ENCODE peak calls at places on chromosomes 5 and 9, in seven cellular contexts. One of them, this sample, is unnamed.
A peak's percentile ranks its signal among the peaks of the same experiment; 100 is the strongest.

GRCh38 chr9:93646640-93647178 is 70.3 kb downstream of the PHF2 start:
- DNase-seq in neuronal stem cell: no peak
- DNase-seq in H9: no peak
- DNase-seq in H1: no peak
- DNase-seq in IMR-90: no peak
- DNase-seq in mesendoderm: no peak
- DNase-seq in trophoblast cell: no peak
- DNase-seq in this sample: no peak

GRCh38 chr9:115998661-115999060 is 154.9 kb upstream of the PAPPA start:
- DNase-seq in neuronal stem cell: no peak
- DNase-seq in IMR-90: peak; percentile 37
- DNase-seq in mesendoderm: no peak
- DNase-seq in trophoblast cell: no peak
- DNase-seq in H9: no peak
- DNase-seq in H1: no peak
- DNase-seq in this sample: no peak

GRCh38 chr5:113181409-113181808 is 204.8 kb downstream of the DCP2 start:
- DNase-seq in mesendoderm: no peak
- DNase-seq in H1: no peak
- DNase-seq in IMR-90: no peak
- DNase-seq in H9: no peak
- DNase-seq in neuronal stem cell: no peak
- DNase-seq in trophoblast cell: no peak
- DNase-seq in this sample: no peak

GRCh38 chr9:124284237-124284831 is 26.6 kb downstream of the NEK6 start:
- DNase-seq in trophoblast cell: no peak
- DNase-seq in mesendoderm: no peak
- DNase-seq in IMR-90: peak; percentile 73
- DNase-seq in neuronal stem cell: no peak
- DNase-seq in H1: no peak
- DNase-seq in H9: no peak
- DNase-seq in this sample: peak; percentile 48

GRCh38 chr5:172170251-172170701 is 17.7 kb downstream of the STK10 start:
- DNase-seq in H1: no peak
- DNase-seq in mesendoderm: no peak
- DNase-seq in H9: no peak
- DNase-seq in trophoblast cell: no peak
- DNase-seq in IMR-90: no peak
- DNase-seq in neuronal stem cell: no peak
- DNase-seq in this sample: no peak

GRCh38 chr9:86046080-86046636 is 53.2 kb downstream of the GOLM1 start:
- DNase-seq in H9: no peak
- DNase-seq in IMR-90: no peak
- DNase-seq in H1: no peak
- DNase-seq in neuronal stem cell: no peak
- DNase-seq in mesendoderm: no peak
- DNase-seq in trophoblast cell: no peak
- DNase-seq in this sample: no peak

GRCh38 chr5:153783278-153783677 is 255.4 kb downstream of the FAM114A2 start:
- DNase-seq in IMR-90: no peak
- DNase-seq in H9: no peak
- DNase-seq in neuronal stem cell: peak; percentile 9
- DNase-seq in H1: no peak
- DNase-seq in trophoblast cell: no peak
- DNase-seq in mesendoderm: peak; percentile 97
- DNase-seq in this sample: no peak

GRCh38 chr9:121071356-121071755 is 3.4 kb upstream of the CNTRL start:
- DNase-seq in H9: no peak
- DNase-seq in trophoblast cell: no peak
- DNase-seq in H1: no peak
- DNase-seq in neuronal stem cell: no peak
- DNase-seq in mesendoderm: no peak
- DNase-seq in IMR-90: no peak
- DNase-seq in this sample: no peak

GRCh38 chr9:114396558-114397218 is 8.9 kb upstream of the AKNA start:
- DNase-seq in neuronal stem cell: no peak
- DNase-seq in mesendoderm: peak; percentile 91
- DNase-seq in H9: no peak
- DNase-seq in H1: no peak
- DNase-seq in IMR-90: peak; percentile 86
- DNase-seq in trophoblast cell: no peak
- DNase-seq in this sample: peak; percentile 89

GRCh38 chr5:142403583-142403982 is 78.8 kb upstream of the SPRY4 start:
- DNase-seq in H9: no peak
- DNase-seq in mesendoderm: peak; percentile 88
- DNase-seq in IMR-90: no peak
- DNase-seq in H1: no peak
- DNase-seq in neuronal stem cell: no peak
- DNase-seq in trophoblast cell: peak; percentile 97
- DNase-seq in this sample: no peak

GRCh38 chr5:159510282-159510681 is 180.0 kb upstream of the IL12B start:
- DNase-seq in H9: peak; percentile 93
- DNase-seq in neuronal stem cell: peak; percentile 70
- DNase-seq in IMR-90: peak; percentile 85
- DNase-seq in H1: peak; percentile 53
- DNase-seq in trophoblast cell: peak; percentile 29
- DNase-seq in mesendoderm: peak; percentile 98
- DNase-seq in this sample: peak; percentile 90

GRCh38 chr5:14600846-14601245 is 19.3 kb downstream of the OTULINL start:
- DNase-seq in IMR-90: no peak
- DNase-seq in trophoblast cell: no peak
- DNase-seq in mesendoderm: no peak
- DNase-seq in H1: no peak
- DNase-seq in neuronal stem cell: no peak
- DNase-seq in H9: no peak
- DNase-seq in this sample: no peak

GRCh38 chr5:39367711-39368110 is 3.4 kb upstream of the C9 start:
- DNase-seq in neuronal stem cell: no peak
- DNase-seq in H9: no peak
- DNase-seq in H1: no peak
- DNase-seq in trophoblast cell: no peak
- DNase-seq in IMR-90: no peak
- DNase-seq in mesendoderm: no peak
- DNase-seq in this sample: no peak

GRCh38 chr5:159330131-159330530 is at the start of gene IL12B:
- DNase-seq in mesendoderm: no peak
- DNase-seq in trophoblast cell: peak; percentile 12
- DNase-seq in IMR-90: peak; percentile 70
- DNase-seq in H9: no peak
- DNase-seq in neuronal stem cell: no peak
- DNase-seq in H1: no peak
- DNase-seq in this sample: peak; percentile 30

GRCh38 chr9:81150016-81150625 is 539.2 kb downstream of the TLE1 start:
- DNase-seq in neuronal stem cell: no peak
- DNase-seq in trophoblast cell: no peak
- DNase-seq in mesendoderm: no peak
- DNase-seq in H9: no peak
- DNase-seq in IMR-90: peak; percentile 7
- DNase-seq in H1: no peak
- DNase-seq in this sample: no peak

GRCh38 chr9:717722-718121 is 123.8 kb upstream of the DMRT1 start:
- DNase-seq in trophoblast cell: no peak
- DNase-seq in neuronal stem cell: no peak
- DNase-seq in IMR-90: no peak
- DNase-seq in H9: no peak
- DNase-seq in mesendoderm: no peak
- DNase-seq in H1: no peak
- DNase-seq in this sample: no peak

GRCh38 chr9:33290994-33291397 is 680 bp downstream of the NFX1 start:
- DNase-seq in H1: no peak
- DNase-seq in IMR-90: peak; percentile 91
- DNase-seq in mesendoderm: no peak
- DNase-seq in H9: no peak
- DNase-seq in neuronal stem cell: no peak
- DNase-seq in trophoblast cell: no peak
- DNase-seq in this sample: no peak

GRCh38 chr9:105063665-105064247 is 135.8 kb upstream of the ABCA1 start:
- DNase-seq in mesendoderm: no peak
- DNase-seq in H1: no peak
- DNase-seq in IMR-90: peak; percentile 95
- DNase-seq in H9: no peak
- DNase-seq in neuronal stem cell: no peak
- DNase-seq in trophoblast cell: peak; percentile 57
- DNase-seq in this sample: peak; percentile 98

GRCh38 chr9:101092922-101093321 is 64.4 kb downstream of the PLPPR1 start:
- DNase-seq in H1: no peak
- DNase-seq in trophoblast cell: no peak
- DNase-seq in H9: no peak
- DNase-seq in IMR-90: no peak
- DNase-seq in neuronal stem cell: no peak
- DNase-seq in mesendoderm: no peak
- DNase-seq in this sample: no peak

GRCh38 chr9:89519393-89519805 is 21.5 kb upstream of the SEMA4D start:
- DNase-seq in H9: no peak
- DNase-seq in trophoblast cell: peak; percentile 95
- DNase-seq in mesendoderm: no peak
- DNase-seq in H1: no peak
- DNase-seq in IMR-90: peak; percentile 42
- DNase-seq in neuronal stem cell: no peak
- DNase-seq in this sample: peak; percentile 35

GRCh38 chr9:113638916-113639315 is 175.4 kb downstream of the RGS3 start:
- DNase-seq in trophoblast cell: no peak
- DNase-seq in H9: no peak
- DNase-seq in IMR-90: no peak
- DNase-seq in H1: no peak
- DNase-seq in mesendoderm: no peak
- DNase-seq in neuronal stem cell: no peak
- DNase-seq in this sample: no peak

GRCh38 chr5:72917371-72917776 is 38.5 kb upstream of the FCHO2 start:
- DNase-seq in IMR-90: no peak
- DNase-seq in neuronal stem cell: no peak
- DNase-seq in mesendoderm: no peak
- DNase-seq in trophoblast cell: no peak
- DNase-seq in H1: no peak
- DNase-seq in H9: no peak
- DNase-seq in this sample: no peak

GRCh38 chr5:56818409-56819026 is 3.2 kb downstream of the MAP3K1 start:
- DNase-seq in neuronal stem cell: no peak
- DNase-seq in IMR-90: peak; percentile 57
- DNase-seq in H1: no peak
- DNase-seq in H9: no peak
- DNase-seq in trophoblast cell: peak; percentile 26
- DNase-seq in mesendoderm: no peak
- DNase-seq in this sample: peak; percentile 47

GRCh38 chr5:65341835-65342234 is 139.9 kb downstream of the ADAMTS6 start:
- DNase-seq in neuronal stem cell: no peak
- DNase-seq in H9: no peak
- DNase-seq in mesendoderm: no peak
- DNase-seq in H1: no peak
- DNase-seq in IMR-90: no peak
- DNase-seq in trophoblast cell: no peak
- DNase-seq in this sample: no peak

GRCh38 chr5:118042076-118042475 is 946.3 kb downstream of the DTWD2 start:
- DNase-seq in H9: no peak
- DNase-seq in mesendoderm: no peak
- DNase-seq in IMR-90: no peak
- DNase-seq in neuronal stem cell: no peak
- DNase-seq in H1: no peak
- DNase-seq in trophoblast cell: no peak
- DNase-seq in this sample: no peak

GRCh38 chr5:9869616-9870288 is 239.6 kb upstream of the TAS2R1 start:
- DNase-seq in IMR-90: peak; percentile 92
- DNase-seq in H9: no peak
- DNase-seq in trophoblast cell: no peak
- DNase-seq in neuronal stem cell: no peak
- DNase-seq in mesendoderm: no peak
- DNase-seq in H1: no peak
- DNase-seq in this sample: peak; percentile 6
- H2AK5ac ChIP-seq in IMR-90: no peak overlapping the region
- H2AK5ac ChIP-seq in H9: no peak overlapping the region
- H2AK5ac ChIP-seq in trophoblast cell: no peak overlapping the region
- H2AK5ac ChIP-seq in neuronal stem cell: no peak overlapping the region
- H2AK5ac ChIP-seq in mesendoderm: no peak overlapping the region
- H2AK5ac ChIP-seq in H1: no peak overlapping the region
- H2AK5ac ChIP-seq in this sample: no peak overlapping the region

DNA sequence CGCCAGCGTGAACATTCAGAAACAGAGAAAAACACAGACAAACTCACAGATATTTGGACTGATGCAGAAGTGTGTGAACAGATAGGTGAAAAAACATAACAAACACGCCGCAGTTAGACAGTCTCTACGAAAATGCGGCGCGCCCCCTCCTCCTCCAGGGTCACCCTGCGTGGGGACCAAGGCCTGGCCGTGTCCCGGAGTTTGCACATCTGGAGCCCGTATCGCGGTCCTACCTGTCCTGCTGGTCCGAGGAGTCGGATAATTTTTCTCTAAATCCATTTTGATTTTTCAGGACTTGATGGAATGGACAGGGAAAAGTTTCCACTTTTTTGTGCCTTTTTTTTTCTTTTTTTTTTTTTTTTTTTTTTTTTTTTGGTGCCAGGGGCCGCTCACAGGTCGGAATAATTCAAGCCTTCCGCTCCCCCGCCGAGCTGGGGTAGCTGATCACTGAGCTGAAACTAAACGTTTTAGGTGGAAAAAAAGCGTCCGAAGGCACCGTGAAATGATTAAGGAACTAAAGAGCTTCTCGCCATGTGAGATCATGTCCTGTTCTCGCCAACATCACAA is at the start of gene PAX5:
- DNase-seq in trophoblast cell: no peak
- DNase-seq in neuronal stem cell: no peak
- DNase-seq in H9: no peak
- DNase-seq in mesendoderm: no peak
- DNase-seq in IMR-90: no peak
- DNase-seq in H1: no peak
- DNase-seq in this sample: no peak
- H3K27me3 ChIP-seq in trophoblast cell: peaks cover 94% of the 10 kb centered on the region
- H3K27me3 ChIP-seq in neuronal stem cell: no peaks in the 10 kb centered on the region
- H3K27me3 ChIP-seq in H9: peaks cover 84% of the 10 kb centered on the region
- H3K27me3 ChIP-seq in mesendoderm: peaks cover 63% of the 10 kb centered on the region
- H3K27me3 ChIP-seq in IMR-90: peaks cover 99% of the 10 kb centered on the region
- H3K27me3 ChIP-seq in H1: peaks cover 100% of the 10 kb centered on the region
- H3K27me3 ChIP-seq in this sample: peaks cover 96% of the 10 kb centered on the region

GRCh38 chr9:27362447-27363210 is 65.7 kb upstream of the EQTN start:
- DNase-seq in trophoblast cell: no peak
- DNase-seq in H1: no peak
- DNase-seq in neuronal stem cell: no peak
- DNase-seq in H9: no peak
- DNase-seq in IMR-90: no peak
- DNase-seq in mesendoderm: no peak
- DNase-seq in this sample: no peak
- H2AK5ac ChIP-seq in trophoblast cell: no peak overlapping the region
- H2AK5ac ChIP-seq in H1: no peak overlapping the region
- H2AK5ac ChIP-seq in neuronal stem cell: no peak overlapping the region
- H2AK5ac ChIP-seq in H9: no peak overlapping the region
- H2AK5ac ChIP-seq in IMR-90: no peak overlapping the region
- H2AK5ac ChIP-seq in mesendoderm: no peak overlapping the region
- H2AK5ac ChIP-seq in this sample: no peak overlapping the region

DNA sequence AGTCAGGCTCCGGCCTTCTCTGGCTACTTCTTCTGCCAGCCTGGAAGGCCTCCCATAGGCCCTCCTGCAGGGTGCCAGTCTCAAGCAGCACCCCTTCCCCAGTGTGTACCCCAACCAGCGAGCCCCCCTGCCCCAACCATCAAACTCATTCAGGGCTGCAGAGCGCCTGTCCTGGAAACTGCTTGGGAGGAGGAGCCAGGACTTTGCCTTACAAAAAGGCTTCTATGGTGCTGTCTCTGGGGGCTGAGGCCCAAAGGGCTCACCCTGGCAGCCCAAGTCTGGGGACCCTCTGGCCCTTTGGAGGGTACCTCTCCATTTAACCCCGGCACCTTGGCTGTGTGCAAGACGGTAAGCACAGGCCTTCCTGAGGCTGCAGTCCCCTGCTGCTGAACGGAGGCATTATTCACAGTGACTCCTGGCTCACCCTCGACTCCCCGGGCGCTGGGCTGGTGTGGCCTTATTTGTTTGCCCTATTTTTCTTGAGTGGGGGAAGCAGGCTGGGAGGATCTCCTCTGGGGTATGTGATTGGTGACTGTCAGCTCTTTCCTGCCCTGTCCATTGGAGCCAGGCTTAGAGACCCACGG is 5.7 kb downstream of the LMX1B start:
- DNase-seq in neuronal stem cell: no peak
- DNase-seq in IMR-90: no peak
- DNase-seq in H1: no peak
- DNase-seq in H9: no peak
- DNase-seq in mesendoderm: no peak
- DNase-seq in trophoblast cell: no peak
- DNase-seq in this sample: no peak
- H3K27me3 ChIP-seq in neuronal stem cell: peaks cover 99% of the 10 kb centered on the region
- H3K27me3 ChIP-seq in IMR-90: peaks cover 98% of the 10 kb centered on the region
- H3K27me3 ChIP-seq in H1: peaks cover 100% of the 10 kb centered on the region
- H3K27me3 ChIP-seq in H9: peaks cover 97% of the 10 kb centered on the region
- H3K27me3 ChIP-seq in mesendoderm: peaks cover 93% of the 10 kb centered on the region
- H3K27me3 ChIP-seq in trophoblast cell: peaks cover 97% of the 10 kb centered on the region
- H3K27me3 ChIP-seq in this sample: peaks cover 97% of the 10 kb centered on the region

This sample was measured in mesenchymal stem cell.